ENCODE peak calls at places on chromosomes 12 and 14, in six cellular contexts. One of them, this sample, is unnamed.
A peak's percentile ranks its signal among the peaks of the same experiment; 100 is the strongest.

GRCh38 chr12:116076399-116076798 is 201.1 kb downstream of the MED13L start:
- DNase-seq in SK-N-SH: no peak
- DNase-seq in K562: no peak
- DNase-seq in GM12878: no peak
- DNase-seq in H1: no peak
- DNase-seq in HepG2: no peak
- DNase-seq in this sample: no peak

GRCh38 chr12:22729898-22730443 is 105.0 kb downstream of the ETNK1 start:
- DNase-seq in SK-N-SH: no peak
- DNase-seq in K562: no peak
- DNase-seq in GM12878: no peak
- DNase-seq in H1: no peak
- DNase-seq in HepG2: no peak
- DNase-seq in this sample: peak; percentile 2

GRCh38 chr14:31319701-31320100 is 100.6 kb downstream of the HEATR5A start:
- DNase-seq in SK-N-SH: no peak
- DNase-seq in K562: no peak
- DNase-seq in GM12878: no peak
- DNase-seq in H1: no peak
- DNase-seq in HepG2: no peak
- DNase-seq in this sample: no peak

GRCh38 chr14:23437142-23438129 is 2.0 kb upstream of the MYH7 start:
- DNase-seq in SK-N-SH: no peak
- DNase-seq in K562: no peak
- DNase-seq in GM12878: no peak
- DNase-seq in H1: no peak
- DNase-seq in HepG2: no peak
- DNase-seq in this sample: no peak

GRCh38 chr12:114760151-114760877 is 76.3 kb upstream of the TBX3 start:
- DNase-seq in SK-N-SH: no peak
- DNase-seq in K562: no peak
- DNase-seq in GM12878: no peak
- DNase-seq in H1: no peak
- DNase-seq in HepG2: no peak
- DNase-seq in this sample: no peak

GRCh38 chr12:102567031-102567985 is 86.9 kb upstream of the IGF1 start:
- DNase-seq in SK-N-SH: peak; percentile 1
- DNase-seq in K562: no peak
- DNase-seq in GM12878: no peak
- DNase-seq in H1: no peak
- DNase-seq in HepG2: no peak
- DNase-seq in this sample: no peak

GRCh38 chr12:26789731-26790644 is 43.0 kb downstream of the ITPR2 start:
- DNase-seq in SK-N-SH: no peak
- DNase-seq in K562: no peak
- DNase-seq in GM12878: no peak
- DNase-seq in H1: no peak
- DNase-seq in HepG2: no peak
- DNase-seq in this sample: no peak

GRCh38 chr12:117855165-117855564 is 113.6 kb downstream of the KSR2 start:
- DNase-seq in SK-N-SH: no peak
- DNase-seq in K562: no peak
- DNase-seq in GM12878: no peak
- DNase-seq in H1: no peak
- DNase-seq in HepG2: no peak
- DNase-seq in this sample: no peak

GRCh38 chr12:113222730-113223531 is 1.7 kb downstream of the TPCN1 start:
- DNase-seq in SK-N-SH: no peak
- DNase-seq in K562: no peak
- DNase-seq in GM12878: no peak
- DNase-seq in H1: no peak
- DNase-seq in HepG2: peak; percentile 91
- DNase-seq in this sample: peak; percentile 49

GRCh38 chr12:113109872-113110623 is 25.5 kb downstream of the RASAL1 start:
- DNase-seq in SK-N-SH: no peak
- DNase-seq in K562: no peak
- DNase-seq in GM12878: no peak
- DNase-seq in H1: no peak
- DNase-seq in HepG2: no peak
- DNase-seq in this sample: no peak

GRCh38 chr12:76247026-76247688 is 101.1 kb downstream of the BBS10 start:
- DNase-seq in SK-N-SH: no peak
- DNase-seq in K562: no peak
- DNase-seq in GM12878: no peak
- DNase-seq in H1: no peak
- DNase-seq in HepG2: no peak
- DNase-seq in this sample: no peak

GRCh38 chr14:70108419-70108818 is 80.3 kb downstream of the SLC8A3 start:
- DNase-seq in SK-N-SH: no peak
- DNase-seq in K562: no peak
- DNase-seq in GM12878: no peak
- DNase-seq in H1: no peak
- DNase-seq in HepG2: no peak
- DNase-seq in this sample: no peak

GRCh38 chr14:105285174-105285573 is 15.6 kb downstream of the BRF1 start:
- DNase-seq in SK-N-SH: no peak
- DNase-seq in K562: no peak
- DNase-seq in GM12878: no peak
- DNase-seq in H1: no peak
- DNase-seq in HepG2: no peak
- DNase-seq in this sample: no peak

GRCh38 chr12:111590552-111590951 is 8.6 kb downstream of the ATXN2 start:
- DNase-seq in SK-N-SH: no peak
- DNase-seq in K562: no peak
- DNase-seq in GM12878: no peak
- DNase-seq in H1: no peak
- DNase-seq in HepG2: no peak
- DNase-seq in this sample: no peak

GRCh38 chr14:55130194-55130550 is 1.1 kb downstream of the LGALS3 start:
- DNase-seq in SK-N-SH: no peak
- DNase-seq in K562: no peak
- DNase-seq in GM12878: no peak
- DNase-seq in H1: no peak
- DNase-seq in HepG2: peak; percentile 34
- DNase-seq in this sample: no peak

GRCh38 chr12:67710582-67710981 is 62.0 kb downstream of the DYRK2 start:
- DNase-seq in SK-N-SH: no peak
- DNase-seq in K562: no peak
- DNase-seq in GM12878: peak; percentile 64
- DNase-seq in H1: no peak
- DNase-seq in HepG2: peak; percentile 67
- DNase-seq in this sample: peak; percentile 12

DNA sequence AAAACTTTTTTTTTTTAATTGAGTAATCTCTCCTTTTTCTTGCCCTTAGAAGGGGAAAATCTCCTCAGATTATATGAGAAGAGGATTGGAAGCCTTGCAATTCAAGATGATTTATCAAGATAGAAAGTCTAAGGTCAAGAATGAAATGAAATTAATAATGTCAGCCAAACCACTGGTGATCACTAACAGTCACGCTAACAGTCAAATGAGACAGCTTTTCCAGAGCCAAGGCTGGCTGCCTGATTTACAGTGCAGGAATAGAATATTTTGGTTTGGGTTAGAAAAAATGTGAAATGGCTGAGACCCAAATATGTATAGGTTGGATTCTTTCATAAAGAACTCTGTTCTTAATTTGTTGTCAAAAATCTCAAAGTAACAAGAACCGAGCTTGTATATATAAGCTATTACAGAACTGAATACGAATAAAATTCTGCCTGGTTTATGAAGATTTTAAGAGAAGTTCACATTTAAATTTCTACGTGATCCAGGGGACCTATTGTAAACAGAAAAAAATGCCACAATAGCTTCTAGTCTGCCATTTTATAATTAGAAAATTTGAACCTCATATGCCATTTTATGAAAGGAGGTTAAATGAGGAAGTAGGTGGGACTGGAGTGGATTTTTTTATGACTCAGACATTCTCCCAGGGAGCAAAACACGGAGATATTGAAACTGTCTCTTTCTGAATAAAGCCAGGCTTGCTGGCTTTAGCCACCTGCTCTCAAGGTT is 204.1 kb downstream of the PPM1H start:
- DNase-seq in SK-N-SH: no peak
- DNase-seq in K562: no peak
- DNase-seq in GM12878: no peak
- DNase-seq in H1: no peak
- DNase-seq in HepG2: no peak
- DNase-seq in this sample: no peak
- TF ChIP-seq GABPA in SK-N-SH: no peak
- TF ChIP-seq GABPA in K562: no peak
- TF ChIP-seq GABPA in GM12878: no peak
- TF ChIP-seq GABPA in H1: no peak
- TF ChIP-seq GABPA in HepG2: no peak
- TF ChIP-seq GABPA in this sample: no peak

GRCh38 chr12:48157889-48158370 is 615 bp upstream of the ASB8 start:
- DNase-seq in SK-N-SH: no peak
- DNase-seq in K562: no peak
- DNase-seq in GM12878: no peak
- DNase-seq in H1: no peak
- DNase-seq in HepG2: no peak
- DNase-seq in this sample: no peak
- H3K4me3 ChIP-seq in SK-N-SH: peak overlapping the region; percentile 97
- H3K4me3 ChIP-seq in K562: peak overlapping the region; percentile 72
- H3K4me3 ChIP-seq in GM12878: peak overlapping the region; percentile 64
- H3K4me3 ChIP-seq in H1: peak overlapping the region; percentile 0
- H3K4me3 ChIP-seq in HepG2: peak overlapping the region; percentile 68
- H3K4me3 ChIP-seq in this sample: peak overlapping the region; percentile 95

DNA sequence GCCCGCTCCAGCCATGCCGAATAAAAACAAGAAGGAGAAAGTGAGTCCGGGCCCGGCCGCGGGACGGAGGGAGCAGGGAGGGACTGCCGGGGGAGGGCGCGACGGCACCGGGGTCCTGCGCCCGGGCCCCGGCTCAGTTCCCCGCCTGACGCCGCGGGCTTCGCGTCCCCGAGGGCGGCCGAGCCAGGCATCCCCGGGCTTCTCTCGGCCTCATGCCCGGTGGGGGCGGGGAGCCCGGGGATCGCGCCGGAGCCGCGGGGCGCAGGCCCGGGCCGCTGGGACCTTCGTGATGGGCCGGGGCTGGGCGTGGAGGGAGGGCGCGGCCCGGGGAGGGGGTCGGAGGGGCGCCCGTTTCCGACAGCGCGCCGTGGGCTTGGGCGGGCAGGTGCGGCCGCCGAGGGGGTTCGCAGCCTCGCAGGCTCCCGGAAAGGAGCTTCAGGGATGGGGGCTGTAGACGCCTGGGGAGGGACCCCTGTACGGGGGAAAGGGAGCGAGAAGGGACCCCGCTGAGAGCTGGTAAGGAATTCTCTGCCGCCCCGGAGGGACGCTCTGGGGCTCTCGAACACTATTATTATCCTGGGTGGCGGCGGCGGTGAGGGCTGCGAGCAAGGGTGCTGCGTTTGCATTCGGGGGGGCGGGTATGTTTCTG is 496 bp downstream of the PPP2R5C start:
- DNase-seq in SK-N-SH: peak; percentile 80
- DNase-seq in K562: peak; percentile 23
- DNase-seq in GM12878: no peak
- DNase-seq in H1: no peak
- DNase-seq in HepG2: no peak
- DNase-seq in this sample: no peak
- TF ChIP-seq GABPA in SK-N-SH: no peak
- TF ChIP-seq GABPA in K562: no peak
- TF ChIP-seq GABPA in GM12878: no peak
- TF ChIP-seq GABPA in H1: peak; percentile 16
- TF ChIP-seq GABPA in HepG2: no peak
- TF ChIP-seq GABPA in this sample: no peak

GRCh38 chr12:65169311-65170244 is at the start of gene LEMD3:
- DNase-seq in SK-N-SH: peak; percentile 94
- DNase-seq in K562: peak; percentile 93
- DNase-seq in GM12878: peak; percentile 59
- DNase-seq in H1: peak; percentile 81
- DNase-seq in HepG2: peak; percentile 90
- DNase-seq in this sample: peak; percentile 68

GRCh38 chr12:65171870-65172269 is 2.5 kb downstream of the LEMD3 start:
- DNase-seq in SK-N-SH: no peak
- DNase-seq in K562: no peak
- DNase-seq in GM12878: no peak
- DNase-seq in H1: no peak
- DNase-seq in HepG2: no peak
- DNase-seq in this sample: peak; percentile 34

GRCh38 chr12:65170245-65170881 is 980 bp downstream of the LEMD3 start:
- DNase-seq in SK-N-SH: peak; percentile 63
- DNase-seq in K562: peak; percentile 83
- DNase-seq in GM12878: no peak
- DNase-seq in H1: peak; percentile 9
- DNase-seq in HepG2: peak; percentile 27
- DNase-seq in this sample: peak; percentile 61

GRCh38 chr12:65171073-65171472 is 1.7 kb downstream of the LEMD3 start:
- DNase-seq in SK-N-SH: no peak
- DNase-seq in K562: no peak
- DNase-seq in GM12878: no peak
- DNase-seq in H1: no peak
- DNase-seq in HepG2: no peak
- DNase-seq in this sample: no peak

DNA sequence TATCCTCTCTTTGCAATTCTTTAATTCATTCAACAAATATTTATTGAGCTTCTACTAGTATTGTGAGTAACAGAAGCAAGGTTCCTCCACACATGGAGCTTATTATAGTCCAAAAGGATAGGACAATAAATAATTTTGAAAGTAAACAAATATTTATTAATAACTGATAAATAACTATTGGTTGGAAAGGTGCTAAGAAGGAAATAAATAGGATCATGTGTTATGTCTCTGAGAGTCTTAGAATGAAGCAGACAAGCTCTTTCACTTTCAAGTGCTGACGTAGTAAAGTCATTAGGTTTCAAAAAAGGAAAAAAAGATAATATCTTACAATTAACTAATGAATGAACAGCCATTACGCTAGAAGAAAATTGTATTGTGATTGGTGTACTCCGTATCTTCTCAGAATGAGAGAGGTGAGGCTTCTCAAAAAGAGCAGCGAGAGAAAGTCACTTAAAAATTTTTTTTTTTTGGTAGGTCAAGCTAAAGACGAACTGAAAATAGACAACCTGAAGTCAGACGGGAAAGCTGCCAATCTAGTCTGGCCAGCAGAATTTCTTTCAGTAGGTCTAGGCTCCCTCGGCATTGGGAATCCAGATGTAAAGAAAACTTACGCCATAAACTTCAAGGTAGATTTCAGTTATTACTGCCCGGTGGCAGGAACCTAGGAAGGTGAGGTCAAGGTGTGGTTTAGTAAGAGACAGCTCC is 625 bp upstream of the LEMD3 start:
- DNase-seq in SK-N-SH: no peak
- DNase-seq in K562: no peak
- DNase-seq in GM12878: no peak
- DNase-seq in H1: no peak
- DNase-seq in HepG2: no peak
- DNase-seq in this sample: no peak
- H3K4me3 ChIP-seq in SK-N-SH: peak overlapping the region; percentile 94
- H3K4me3 ChIP-seq in K562: peak overlapping the region; percentile 92
- H3K4me3 ChIP-seq in GM12878: peak overlapping the region; percentile 86
- H3K4me3 ChIP-seq in H1: peak overlapping the region; percentile 79
- H3K4me3 ChIP-seq in HepG2: peak overlapping the region; percentile 97
- H3K4me3 ChIP-seq in this sample: peak overlapping the region; percentile 77

This sample was measured in HL-60.